ENCODE peak calls at places on chromosomes 6 and 20, in seven cellular contexts. I is T-helper 9 cell; L is CD4-positive, alpha-beta T cell; C is tibial artery; D is mammary epithelial cell; Q is EH; P is Panc1. A is an unnamed sample.

GRCh38 chr6:4941782-4942672 is 61.8 kb downstream of the RPP40 start:
- DNase-seq in L (no peak), Q (peak), D (peak), I (no peak), C (no peak), P (no peak), A (no peak)

GRCh38 chr6:5511924-5512323 is 250.6 kb downstream of the FARS2 start:
- DNase-seq in Q (peak), P (no peak), D (no peak), C (no peak), L (no peak), I (no peak), A (no peak)

GRCh38 chr20:2740702-2741101 is 48.1 kb downstream of the EBF4 start:
- DNase-seq in P (no peak), L (no peak), Q (no peak), I (no peak), C (no peak), D (no peak), A (no peak)

GRCh38 chr6:142935553-142936517 is 9.1 kb downstream of the HIVEP2 start:
- DNase-seq in D (no peak), C (no peak), P (no peak), L (no peak), I (peak), Q (no peak), A (no peak)

GRCh38 chr20:57821930-57822329 is 112.1 kb upstream of the PMEPA1 start:
- DNase-seq in D (no peak), I (no peak), C (no peak), P (no peak), L (no peak), Q (no peak), A (no peak)

GRCh38 chr20:17524551-17524950 is 6.6 kb downstream of the BFSP1 start:
- DNase-seq in L (no peak), C (no peak), D (no peak), I (no peak), Q (no peak), P (no peak), A (no peak)

GRCh38 chr6:158536084-158536890 is 23.6 kb upstream of the TMEM181 start:
- DNase-seq in L (peak), D (peak), C (peak), P (no peak), Q (peak), I (peak), A (peak)

GRCh38 chr6:4008324-4009047 is 70.5 kb downstream of the FAM217A start:
- DNase-seq in L (no peak), I (no peak), P (no peak), D (peak), C (no peak), Q (peak), A (peak)

GRCh38 chr20:23754731-23755130 is 4.0 kb upstream of the CST1 start:
- DNase-seq in I (no peak), L (no peak), Q (no peak), P (no peak), D (no peak), C (no peak), A (no peak)

GRCh38 chr6:118876201-118876600 is 17.8 kb upstream of the ASF1A start:
- DNase-seq in D (no peak), L (no peak), C (no peak), I (no peak), Q (peak), P (no peak), A (no peak)

GRCh38 chr6:156395276-156395675 is 381.9 kb upstream of the ARID1B start:
- DNase-seq in C (no peak), Q (no peak), I (peak), L (peak), D (no peak), P (no peak), A (no peak)

GRCh38 chr20:41571006-41571405 is 47.2 kb downstream of the CHD6 start:
- DNase-seq in L (no peak), D (no peak), C (no peak), I (no peak), P (no peak), Q (no peak), A (no peak)

GRCh38 chr6:11241793-11242201 is 9.3 kb upstream of the NEDD9 start:
- DNase-seq in I (no peak), P (no peak), Q (no peak), L (no peak), C (peak), D (no peak), A (no peak)

GRCh38 chr6:91376686-91377085 is 789.8 kb upstream of the MAP3K7 start:
- DNase-seq in Q (no peak), C (no peak), I (no peak), P (no peak), D (no peak), L (no peak), A (peak)

GRCh38 chr6:24775520-24776058 is 852 bp downstream of the GMNN start:
- DNase-seq in P (no peak), C (no peak), D (peak), Q (peak), I (peak), L (no peak), A (no peak)

GRCh38 chr6:170036916-170037315 is 254.0 kb downstream of the DLL1 start:
- DNase-seq in C (peak), Q (no peak), L (no peak), I (no peak), P (no peak), D (no peak), A (no peak)

GRCh38 chr20:31974975-31975481 is 7.1 kb downstream of the XKR7 start:
- DNase-seq in I (no peak), Q (peak), D (no peak), L (no peak), C (no peak), P (no peak), A (no peak)

GRCh38 chr6:16872543-16873230 is 111.4 kb upstream of the ATXN1 start:
- DNase-seq in D (no peak), P (no peak), I (no peak), L (no peak), C (no peak), Q (peak), A (no peak)

GRCh38 chr6:20400476-20401402 is 940 bp upstream of the E2F3 start:
- DNase-seq in Q (peak), P (peak), L (no peak), D (peak), C (no peak), I (peak), A (peak)

A was measured in COR-L47.